ENCODE peak calls at places on chromosomes 7 and 10, in six cellular contexts. O, F, U, J, E and R are unnamed samples.

GRCh38 chr7:98360221-98361124 is 40.4 kb downstream of the BAIAP2L1 start:
- DNase-seq in O (no peak), F (no peak), U (no peak), J (no peak), E (no peak), R (no peak)

GRCh38 chr7:8217200-8218068 is 44.5 kb downstream of the ICA1 start:
- DNase-seq in O (peak), F (peak), U (no peak), J (peak), E (peak), R (no peak)

GRCh38 chr10:125102216-125102615 is 58.1 kb downstream of the CTBP2 start:
- DNase-seq in O (peak), F (peak), U (no peak), J (peak), E (no peak), R (no peak)

GRCh38 chr7:28144266-28144665 is 36.3 kb downstream of the JAZF1 start:
- DNase-seq in O (no peak), F (no peak), U (no peak), J (no peak), E (no peak), R (no peak)

GRCh38 chr7:132757778-132758177 is 181.5 kb upstream of the PLXNA4 start:
- DNase-seq in O (peak), F (no peak), U (no peak), J (no peak), E (no peak), R (no peak)

GRCh38 chr7:142584765-142585164 is 164.5 kb upstream of the PRSS1 start:
- DNase-seq in O (peak), F (no peak), U (no peak), J (peak), E (peak), R (no peak)

GRCh38 chr10:14625210-14625621 is 149.5 kb downstream of the FAM107B start:
- DNase-seq in O (no peak), F (no peak), U (no peak), J (no peak), E (no peak), R (no peak)

GRCh38 chr7:80393786-80394185 is 118.1 kb downstream of the GNAT3 start:
- DNase-seq in O (no peak), F (no peak), U (no peak), J (no peak), E (no peak), R (no peak)

GRCh38 chr10:46547881-46548780 is 8.3 kb downstream of the GPRIN2 start:
- DNase-seq in O (no peak), F (no peak), U (peak), J (no peak), E (peak), R (no peak)

GRCh38 chr7:93044147-93044810 is 73.5 kb downstream of the SAMD9 start:
- DNase-seq in O (peak), F (peak), U (no peak), J (peak), E (peak), R (no peak)

GRCh38 chr7:124275411-124275810 is 242.5 kb upstream of the TMEM229A start:
- DNase-seq in O (no peak), F (no peak), U (no peak), J (no peak), E (no peak), R (no peak)

GRCh38 chr10:1661861-1662260 is 75.5 kb downstream of the ADARB2 start:
- DNase-seq in O (no peak), F (no peak), U (no peak), J (no peak), E (no peak), R (no peak)

GRCh38 chr10:33238643-33239042 is 95.8 kb downstream of the NRP1 start:
- DNase-seq in O (peak), F (peak), U (no peak), J (peak), E (peak), R (no peak)

GRCh38 chr7:15747187-15748111 is 61.0 kb upstream of the MEOX2 start:
- DNase-seq in O (peak), F (no peak), U (no peak), J (no peak), E (no peak), R (no peak)